ENCODE peak calls at places on chromosomes 16 and 17, in nine cellular contexts. One of them, this sample, is unnamed.

GRCh38 chr17:65797809-65798208 is 236.4 kb upstream of the AXIN2 start:
- DNase-seq in skeletal muscle cell: no peak
- DNase-seq in activated T-cell treated with anti-CD3 and anti-CD28 coated beads, Interleukin-2, amount 50 U/mL, for 48 hours: peak; percentile 40
- DNase-seq in anterior cingulate cortex: no peak
- DNase-seq in activated CD4-positive, CD25-positive, alpha-beta regulatory T cell: peak; percentile 1
- DNase-seq in effector memory CD4-positive, alpha-beta T cell: no peak
- DNase-seq in activated naive CD4-positive, alpha-beta T cell treated with Interleukin-2 at 50 U/mL for 16 hours: peak; percentile 22
- DNase-seq in mucosa of descending colon: no peak
- DNase-seq in CD4-positive, alpha-beta memory T cell: no peak
- DNase-seq in this sample: no peak

GRCh38 chr16:24776486-24777220 is 47.2 kb downstream of the TNRC6A start:
- DNase-seq in skeletal muscle cell: peak; percentile 82
- DNase-seq in activated T-cell treated with anti-CD3 and anti-CD28 coated beads, Interleukin-2, amount 50 U/mL, for 48 hours: no peak
- DNase-seq in anterior cingulate cortex: no peak
- DNase-seq in activated CD4-positive, CD25-positive, alpha-beta regulatory T cell: no peak
- DNase-seq in effector memory CD4-positive, alpha-beta T cell: no peak
- DNase-seq in activated naive CD4-positive, alpha-beta T cell treated with Interleukin-2 at 50 U/mL for 16 hours: no peak
- DNase-seq in mucosa of descending colon: no peak
- DNase-seq in CD4-positive, alpha-beta memory T cell: no peak
- DNase-seq in this sample: no peak

GRCh38 chr17:82882715-82883446 is 43.1 kb upstream of the ZNF750 start:
- DNase-seq in skeletal muscle cell: no peak
- DNase-seq in activated T-cell treated with anti-CD3 and anti-CD28 coated beads, Interleukin-2, amount 50 U/mL, for 48 hours: peak; percentile 82
- DNase-seq in anterior cingulate cortex: no peak
- DNase-seq in activated CD4-positive, CD25-positive, alpha-beta regulatory T cell: peak; percentile 74
- DNase-seq in effector memory CD4-positive, alpha-beta T cell: peak; percentile 87
- DNase-seq in activated naive CD4-positive, alpha-beta T cell treated with Interleukin-2 at 50 U/mL for 16 hours: peak; percentile 78
- DNase-seq in mucosa of descending colon: peak; percentile 90
- DNase-seq in CD4-positive, alpha-beta memory T cell: peak; percentile 93
- DNase-seq in this sample: no peak

GRCh38 chr16:89988951-89989350 is 30.3 kb downstream of the DBNDD1 start:
- DNase-seq in skeletal muscle cell: no peak
- DNase-seq in activated T-cell treated with anti-CD3 and anti-CD28 coated beads, Interleukin-2, amount 50 U/mL, for 48 hours: no peak
- DNase-seq in anterior cingulate cortex: no peak
- DNase-seq in activated CD4-positive, CD25-positive, alpha-beta regulatory T cell: no peak
- DNase-seq in effector memory CD4-positive, alpha-beta T cell: no peak
- DNase-seq in activated naive CD4-positive, alpha-beta T cell treated with Interleukin-2 at 50 U/mL for 16 hours: no peak
- DNase-seq in mucosa of descending colon: no peak
- DNase-seq in CD4-positive, alpha-beta memory T cell: no peak
- DNase-seq in this sample: no peak

GRCh38 chr16:4114257-4115208 is 1.7 kb downstream of the ADCY9 start:
- DNase-seq in skeletal muscle cell: no peak
- DNase-seq in activated T-cell treated with anti-CD3 and anti-CD28 coated beads, Interleukin-2, amount 50 U/mL, for 48 hours: no peak
- DNase-seq in anterior cingulate cortex: no peak
- DNase-seq in activated CD4-positive, CD25-positive, alpha-beta regulatory T cell: no peak
- DNase-seq in effector memory CD4-positive, alpha-beta T cell: no peak
- DNase-seq in activated naive CD4-positive, alpha-beta T cell treated with Interleukin-2 at 50 U/mL for 16 hours: no peak
- DNase-seq in mucosa of descending colon: no peak
- DNase-seq in CD4-positive, alpha-beta memory T cell: no peak
- DNase-seq in this sample: no peak

GRCh38 chr16:29951966-29952365 is 9.9 kb upstream of the TMEM219 start:
- DNase-seq in skeletal muscle cell: no peak
- DNase-seq in activated T-cell treated with anti-CD3 and anti-CD28 coated beads, Interleukin-2, amount 50 U/mL, for 48 hours: no peak
- DNase-seq in anterior cingulate cortex: no peak
- DNase-seq in activated CD4-positive, CD25-positive, alpha-beta regulatory T cell: no peak
- DNase-seq in effector memory CD4-positive, alpha-beta T cell: no peak
- DNase-seq in activated naive CD4-positive, alpha-beta T cell treated with Interleukin-2 at 50 U/mL for 16 hours: no peak
- DNase-seq in mucosa of descending colon: no peak
- DNase-seq in CD4-positive, alpha-beta memory T cell: no peak
- DNase-seq in this sample: no peak

GRCh38 chr17:58094118-58094517 is 10.9 kb downstream of the DYNLL2 start:
- DNase-seq in skeletal muscle cell: no peak
- DNase-seq in activated T-cell treated with anti-CD3 and anti-CD28 coated beads, Interleukin-2, amount 50 U/mL, for 48 hours: no peak
- DNase-seq in anterior cingulate cortex: no peak
- DNase-seq in activated CD4-positive, CD25-positive, alpha-beta regulatory T cell: no peak
- DNase-seq in effector memory CD4-positive, alpha-beta T cell: no peak
- DNase-seq in activated naive CD4-positive, alpha-beta T cell treated with Interleukin-2 at 50 U/mL for 16 hours: no peak
- DNase-seq in mucosa of descending colon: no peak
- DNase-seq in CD4-positive, alpha-beta memory T cell: no peak
- DNase-seq in this sample: no peak

GRCh38 chr16:75733305-75734141 is 7.2 kb upstream of the CPHXL start:
- DNase-seq in skeletal muscle cell: peak; percentile 30
- DNase-seq in activated T-cell treated with anti-CD3 and anti-CD28 coated beads, Interleukin-2, amount 50 U/mL, for 48 hours: no peak
- DNase-seq in anterior cingulate cortex: no peak
- DNase-seq in activated CD4-positive, CD25-positive, alpha-beta regulatory T cell: no peak
- DNase-seq in effector memory CD4-positive, alpha-beta T cell: no peak
- DNase-seq in activated naive CD4-positive, alpha-beta T cell treated with Interleukin-2 at 50 U/mL for 16 hours: no peak
- DNase-seq in mucosa of descending colon: no peak
- DNase-seq in CD4-positive, alpha-beta memory T cell: no peak
- DNase-seq in this sample: no peak

GRCh38 chr16:84703671-84704070 is 3.9 kb downstream of the USP10 start:
- DNase-seq in skeletal muscle cell: no peak
- DNase-seq in activated T-cell treated with anti-CD3 and anti-CD28 coated beads, Interleukin-2, amount 50 U/mL, for 48 hours: no peak
- DNase-seq in anterior cingulate cortex: no peak
- DNase-seq in activated CD4-positive, CD25-positive, alpha-beta regulatory T cell: no peak
- DNase-seq in effector memory CD4-positive, alpha-beta T cell: no peak
- DNase-seq in activated naive CD4-positive, alpha-beta T cell treated with Interleukin-2 at 50 U/mL for 16 hours: no peak
- DNase-seq in mucosa of descending colon: no peak
- DNase-seq in CD4-positive, alpha-beta memory T cell: no peak
- DNase-seq in this sample: no peak

GRCh38 chr16:7268182-7268581 is 64.5 kb upstream of the RBFOX1 start:
- DNase-seq in skeletal muscle cell: no peak
- DNase-seq in activated T-cell treated with anti-CD3 and anti-CD28 coated beads, Interleukin-2, amount 50 U/mL, for 48 hours: no peak
- DNase-seq in anterior cingulate cortex: no peak
- DNase-seq in activated CD4-positive, CD25-positive, alpha-beta regulatory T cell: no peak
- DNase-seq in effector memory CD4-positive, alpha-beta T cell: no peak
- DNase-seq in activated naive CD4-positive, alpha-beta T cell treated with Interleukin-2 at 50 U/mL for 16 hours: no peak
- DNase-seq in mucosa of descending colon: no peak
- DNase-seq in CD4-positive, alpha-beta memory T cell: no peak
- DNase-seq in this sample: no peak

GRCh38 chr17:76493505-76494167 is 7.6 kb downstream of the RHBDF2 start:
- DNase-seq in skeletal muscle cell: no peak
- DNase-seq in activated T-cell treated with anti-CD3 and anti-CD28 coated beads, Interleukin-2, amount 50 U/mL, for 48 hours: peak; percentile 50
- DNase-seq in anterior cingulate cortex: no peak
- DNase-seq in activated CD4-positive, CD25-positive, alpha-beta regulatory T cell: no peak
- DNase-seq in effector memory CD4-positive, alpha-beta T cell: no peak
- DNase-seq in activated naive CD4-positive, alpha-beta T cell treated with Interleukin-2 at 50 U/mL for 16 hours: no peak
- DNase-seq in mucosa of descending colon: peak; percentile 78
- DNase-seq in CD4-positive, alpha-beta memory T cell: peak; percentile 52
- DNase-seq in this sample: no peak

GRCh38 chr16:85526132-85526731 is 86.9 kb upstream of the GSE1 start:
- DNase-seq in skeletal muscle cell: no peak
- DNase-seq in activated T-cell treated with anti-CD3 and anti-CD28 coated beads, Interleukin-2, amount 50 U/mL, for 48 hours: no peak
- DNase-seq in anterior cingulate cortex: no peak
- DNase-seq in activated CD4-positive, CD25-positive, alpha-beta regulatory T cell: no peak
- DNase-seq in effector memory CD4-positive, alpha-beta T cell: no peak
- DNase-seq in activated naive CD4-positive, alpha-beta T cell treated with Interleukin-2 at 50 U/mL for 16 hours: no peak
- DNase-seq in mucosa of descending colon: no peak
- DNase-seq in CD4-positive, alpha-beta memory T cell: no peak
- DNase-seq in this sample: no peak

GRCh38 chr16:48864055-48864454 is 254.1 kb upstream of the N4BP1 start:
- DNase-seq in skeletal muscle cell: no peak
- DNase-seq in activated T-cell treated with anti-CD3 and anti-CD28 coated beads, Interleukin-2, amount 50 U/mL, for 48 hours: no peak
- DNase-seq in anterior cingulate cortex: no peak
- DNase-seq in activated CD4-positive, CD25-positive, alpha-beta regulatory T cell: no peak
- DNase-seq in effector memory CD4-positive, alpha-beta T cell: no peak
- DNase-seq in activated naive CD4-positive, alpha-beta T cell treated with Interleukin-2 at 50 U/mL for 16 hours: no peak
- DNase-seq in mucosa of descending colon: no peak
- DNase-seq in CD4-positive, alpha-beta memory T cell: no peak
- DNase-seq in this sample: no peak

GRCh38 chr16:88936913-88937666 is 39.9 kb downstream of the CBFA2T3 start:
- DNase-seq in skeletal muscle cell: no peak
- DNase-seq in activated T-cell treated with anti-CD3 and anti-CD28 coated beads, Interleukin-2, amount 50 U/mL, for 48 hours: no peak
- DNase-seq in anterior cingulate cortex: no peak
- DNase-seq in activated CD4-positive, CD25-positive, alpha-beta regulatory T cell: no peak
- DNase-seq in effector memory CD4-positive, alpha-beta T cell: no peak
- DNase-seq in activated naive CD4-positive, alpha-beta T cell treated with Interleukin-2 at 50 U/mL for 16 hours: no peak
- DNase-seq in mucosa of descending colon: no peak
- DNase-seq in CD4-positive, alpha-beta memory T cell: no peak
- DNase-seq in this sample: no peak

GRCh38 chr16:55021595-55022475 is 91.2 kb downstream of the IRX5 start:
- DNase-seq in skeletal muscle cell: no peak
- DNase-seq in activated T-cell treated with anti-CD3 and anti-CD28 coated beads, Interleukin-2, amount 50 U/mL, for 48 hours: no peak
- DNase-seq in anterior cingulate cortex: no peak
- DNase-seq in activated CD4-positive, CD25-positive, alpha-beta regulatory T cell: no peak
- DNase-seq in effector memory CD4-positive, alpha-beta T cell: no peak
- DNase-seq in activated naive CD4-positive, alpha-beta T cell treated with Interleukin-2 at 50 U/mL for 16 hours: no peak
- DNase-seq in mucosa of descending colon: no peak
- DNase-seq in CD4-positive, alpha-beta memory T cell: no peak
- DNase-seq in this sample: no peak

GRCh38 chr16:51242281-51242994 is 91.4 kb upstream of the SALL1 start:
- DNase-seq in skeletal muscle cell: no peak
- DNase-seq in activated T-cell treated with anti-CD3 and anti-CD28 coated beads, Interleukin-2, amount 50 U/mL, for 48 hours: no peak
- DNase-seq in anterior cingulate cortex: no peak
- DNase-seq in activated CD4-positive, CD25-positive, alpha-beta regulatory T cell: no peak
- DNase-seq in effector memory CD4-positive, alpha-beta T cell: no peak
- DNase-seq in activated naive CD4-positive, alpha-beta T cell treated with Interleukin-2 at 50 U/mL for 16 hours: no peak
- DNase-seq in mucosa of descending colon: no peak
- DNase-seq in CD4-positive, alpha-beta memory T cell: no peak
- DNase-seq in this sample: no peak

GRCh38 chr16:48393843-48394703 is 8.9 kb upstream of the SIAH1 start:
- DNase-seq in skeletal muscle cell: peak; percentile 88
- DNase-seq in activated T-cell treated with anti-CD3 and anti-CD28 coated beads, Interleukin-2, amount 50 U/mL, for 48 hours: peak; percentile 34
- DNase-seq in anterior cingulate cortex: peak; percentile 71
- DNase-seq in activated CD4-positive, CD25-positive, alpha-beta regulatory T cell: no peak
- DNase-seq in effector memory CD4-positive, alpha-beta T cell: no peak
- DNase-seq in activated naive CD4-positive, alpha-beta T cell treated with Interleukin-2 at 50 U/mL for 16 hours: peak; percentile 16
- DNase-seq in mucosa of descending colon: no peak
- DNase-seq in CD4-positive, alpha-beta memory T cell: no peak
- DNase-seq in this sample: no peak

GRCh38 chr16:4548124-4548523 is 8.0 kb upstream of the C16orf96 start:
- DNase-seq in skeletal muscle cell: no peak
- DNase-seq in activated T-cell treated with anti-CD3 and anti-CD28 coated beads, Interleukin-2, amount 50 U/mL, for 48 hours: no peak
- DNase-seq in anterior cingulate cortex: no peak
- DNase-seq in activated CD4-positive, CD25-positive, alpha-beta regulatory T cell: no peak
- DNase-seq in effector memory CD4-positive, alpha-beta T cell: no peak
- DNase-seq in activated naive CD4-positive, alpha-beta T cell treated with Interleukin-2 at 50 U/mL for 16 hours: no peak
- DNase-seq in mucosa of descending colon: no peak
- DNase-seq in CD4-positive, alpha-beta memory T cell: no peak
- DNase-seq in this sample: no peak

GRCh38 chr16:80122155-80122554 is 418.6 kb upstream of the DYNLRB2 start:
- DNase-seq in skeletal muscle cell: no peak
- DNase-seq in activated T-cell treated with anti-CD3 and anti-CD28 coated beads, Interleukin-2, amount 50 U/mL, for 48 hours: no peak
- DNase-seq in anterior cingulate cortex: no peak
- DNase-seq in activated CD4-positive, CD25-positive, alpha-beta regulatory T cell: no peak
- DNase-seq in effector memory CD4-positive, alpha-beta T cell: no peak
- DNase-seq in activated naive CD4-positive, alpha-beta T cell treated with Interleukin-2 at 50 U/mL for 16 hours: no peak
- DNase-seq in mucosa of descending colon: no peak
- DNase-seq in CD4-positive, alpha-beta memory T cell: no peak
- DNase-seq in this sample: no peak

GRCh38 chr16:2799852-2800226 is 1.6 kb downstream of the PRSS41 start:
- DNase-seq in skeletal muscle cell: no peak
- DNase-seq in activated T-cell treated with anti-CD3 and anti-CD28 coated beads, Interleukin-2, amount 50 U/mL, for 48 hours: no peak
- DNase-seq in anterior cingulate cortex: no peak
- DNase-seq in activated CD4-positive, CD25-positive, alpha-beta regulatory T cell: no peak
- DNase-seq in effector memory CD4-positive, alpha-beta T cell: no peak
- DNase-seq in activated naive CD4-positive, alpha-beta T cell treated with Interleukin-2 at 50 U/mL for 16 hours: no peak
- DNase-seq in mucosa of descending colon: peak; percentile 76
- DNase-seq in CD4-positive, alpha-beta memory T cell: peak; percentile 18
- DNase-seq in this sample: no peak

GRCh38 chr16:30748634-30749445 is 615 bp downstream of the PHKG2 start:
- DNase-seq in skeletal muscle cell: peak; percentile 7
- DNase-seq in activated T-cell treated with anti-CD3 and anti-CD28 coated beads, Interleukin-2, amount 50 U/mL, for 48 hours: peak; percentile 52
- DNase-seq in anterior cingulate cortex: no peak
- DNase-seq in activated CD4-positive, CD25-positive, alpha-beta regulatory T cell: no peak
- DNase-seq in effector memory CD4-positive, alpha-beta T cell: no peak
- DNase-seq in activated naive CD4-positive, alpha-beta T cell treated with Interleukin-2 at 50 U/mL for 16 hours: peak; percentile 16
- DNase-seq in mucosa of descending colon: no peak
- DNase-seq in CD4-positive, alpha-beta memory T cell: peak; percentile 62
- DNase-seq in this sample: no peak

GRCh38 chr17:67605259-67605912 is 112.3 kb upstream of the NOL11 start:
- DNase-seq in skeletal muscle cell: peak; percentile 14
- DNase-seq in activated T-cell treated with anti-CD3 and anti-CD28 coated beads, Interleukin-2, amount 50 U/mL, for 48 hours: no peak
- DNase-seq in anterior cingulate cortex: peak; percentile 41
- DNase-seq in activated CD4-positive, CD25-positive, alpha-beta regulatory T cell: no peak
- DNase-seq in effector memory CD4-positive, alpha-beta T cell: no peak
- DNase-seq in activated naive CD4-positive, alpha-beta T cell treated with Interleukin-2 at 50 U/mL for 16 hours: no peak
- DNase-seq in mucosa of descending colon: no peak
- DNase-seq in CD4-positive, alpha-beta memory T cell: no peak
- DNase-seq in this sample: no peak

GRCh38 chr16:56606071-56606687 is 2.2 kb upstream of the MT2A start:
- DNase-seq in skeletal muscle cell: peak; percentile 77
- DNase-seq in activated T-cell treated with anti-CD3 and anti-CD28 coated beads, Interleukin-2, amount 50 U/mL, for 48 hours: no peak
- DNase-seq in anterior cingulate cortex: no peak
- DNase-seq in activated CD4-positive, CD25-positive, alpha-beta regulatory T cell: no peak
- DNase-seq in effector memory CD4-positive, alpha-beta T cell: no peak
- DNase-seq in activated naive CD4-positive, alpha-beta T cell treated with Interleukin-2 at 50 U/mL for 16 hours: no peak
- DNase-seq in mucosa of descending colon: no peak
- DNase-seq in CD4-positive, alpha-beta memory T cell: no peak
- DNase-seq in this sample: no peak

GRCh38 chr17:57906910-57907309 is 48.3 kb downstream of the CUEDC1 start:
- DNase-seq in skeletal muscle cell: no peak
- DNase-seq in activated T-cell treated with anti-CD3 and anti-CD28 coated beads, Interleukin-2, amount 50 U/mL, for 48 hours: no peak
- DNase-seq in anterior cingulate cortex: peak; percentile 69
- DNase-seq in activated CD4-positive, CD25-positive, alpha-beta regulatory T cell: no peak
- DNase-seq in effector memory CD4-positive, alpha-beta T cell: no peak
- DNase-seq in activated naive CD4-positive, alpha-beta T cell treated with Interleukin-2 at 50 U/mL for 16 hours: no peak
- DNase-seq in mucosa of descending colon: no peak
- DNase-seq in CD4-positive, alpha-beta memory T cell: no peak
- DNase-seq in this sample: no peak

GRCh38 chr16:14378684-14379467 is 251.2 kb downstream of the PARN start:
- DNase-seq in skeletal muscle cell: no peak
- DNase-seq in activated T-cell treated with anti-CD3 and anti-CD28 coated beads, Interleukin-2, amount 50 U/mL, for 48 hours: no peak
- DNase-seq in anterior cingulate cortex: no peak
- DNase-seq in activated CD4-positive, CD25-positive, alpha-beta regulatory T cell: no peak
- DNase-seq in effector memory CD4-positive, alpha-beta T cell: no peak
- DNase-seq in activated naive CD4-positive, alpha-beta T cell treated with Interleukin-2 at 50 U/mL for 16 hours: no peak
- DNase-seq in mucosa of descending colon: no peak
- DNase-seq in CD4-positive, alpha-beta memory T cell: no peak
- DNase-seq in this sample: no peak

GRCh38 chr16:31382485-31383161 is 10.5 kb upstream of the ITGAD start:
- DNase-seq in skeletal muscle cell: no peak
- DNase-seq in activated T-cell treated with anti-CD3 and anti-CD28 coated beads, Interleukin-2, amount 50 U/mL, for 48 hours: peak; percentile 81
- DNase-seq in anterior cingulate cortex: no peak
- DNase-seq in activated CD4-positive, CD25-positive, alpha-beta regulatory T cell: peak; percentile 26
- DNase-seq in effector memory CD4-positive, alpha-beta T cell: no peak
- DNase-seq in activated naive CD4-positive, alpha-beta T cell treated with Interleukin-2 at 50 U/mL for 16 hours: peak; percentile 62
- DNase-seq in mucosa of descending colon: peak; percentile 74
- DNase-seq in CD4-positive, alpha-beta memory T cell: no peak
- DNase-seq in this sample: peak; percentile 62

This sample was measured in memory B cell.